ENCODE peak calls at places on chromosomes 12 and 14, in six cellular contexts. N is HCEC 1CT; C is adipocyte; R is left cardiac atrium; A is stimulated activated CD4-positive, alpha-beta T cell treated with anti-CD3 and anti-CD28 coated beads, Interleukin-2, amount 100 ng/mL, for 24 hours; P is activated T-cell treated with anti-CD3 and anti-CD28 coated beads, Interleukin-2, amount 50 U/mL, for 72 hours. S is an unnamed sample.

GRCh38 chr12:121536058-121536928 is 44.5 kb downstream of the KDM2B start:
- DNase-seq in N (peak), P (peak), A (peak), R (peak), C (peak), S (peak)

GRCh38 chr12:542290-543113 is 82.8 kb downstream of the B4GALNT3 start:
- DNase-seq in R (peak), C (no peak), P (no peak), A (no peak), N (no peak), S (no peak)

GRCh38 chr12:127592278-127592677 is 674.7 kb upstream of the TMEM132C start:
- DNase-seq in C (no peak), P (no peak), N (no peak), R (no peak), A (no peak), S (no peak)

GRCh38 chr12:69161835-69162234 is 77.5 kb upstream of the CPSF6 start:
- DNase-seq in P (peak), A (peak), R (no peak), N (no peak), C (peak), S (no peak)

GRCh38 chr14:102220031-102220430 is 80.3 kb downstream of the WDR20 start:
- DNase-seq in A (no peak), R (no peak), C (no peak), P (no peak), N (no peak), S (no peak)

GRCh38 chr14:53265025-53265424 is 111.9 kb upstream of the DDHD1 start:
- DNase-seq in P (no peak), C (no peak), R (no peak), A (no peak), N (no peak), S (no peak)

GRCh38 chr14:52790756-52791203 is 627 bp downstream of the GNPNAT1 start:
- DNase-seq in R (no peak), C (no peak), P (no peak), N (no peak), A (no peak), S (no peak)

GRCh38 chr14:80336613-80337106 is 125.4 kb upstream of the DIO2 start:
- DNase-seq in R (no peak), P (no peak), C (no peak), A (no peak), N (no peak), S (no peak)

S was measured in cerebellar nuclear complex.